ENCODE peak calls at places on chromosome 4, in six cellular contexts. Z, L, A, V, B and H are unnamed samples.

GRCh38 chr4:51906167-51906647 is 63.3 kb downstream of the DCUN1D4 start:
- DNase-seq in Z (peak; percentile 87), L (no peak), A (no peak), V (no peak), B (no peak), H (no peak)

GRCh38 chr4:1014395-1015167 is 3.2 kb downstream of the FGFRL1 start:
- DNase-seq in Z (no peak), L (no peak), A (no peak), V (no peak), B (no peak), H (no peak)

GRCh38 chr4:56626963-56627362 is 54.1 kb downstream of the HOPX start:
- DNase-seq in Z (peak; percentile 4), L (no peak), A (no peak), V (no peak), B (no peak), H (no peak)

GRCh38 chr4:121526509-121526908 is 145.7 kb upstream of the QRFPR start:
- DNase-seq in Z (no peak), L (no peak), A (no peak), V (no peak), B (no peak), H (no peak)

GRCh38 chr4:168907119-168907698 is 102.8 kb downstream of the CBR4 start:
- DNase-seq in Z (no peak), L (no peak), A (no peak), V (no peak), B (no peak), H (no peak)

GRCh38 chr4:8912089-8912455 is 40.4 kb upstream of the HMX1 start:
- DNase-seq in Z (no peak), L (no peak), A (no peak), V (no peak), B (no peak), H (peak; percentile 21)

GRCh38 chr4:180650273-180650672 is 1592.9 kb upstream of the TENM3 start:
- DNase-seq in Z (no peak), L (no peak), A (no peak), V (no peak), B (no peak), H (no peak)

GRCh38 chr4:17809667-17810066 is 890 bp downstream of the DCAF16 start:
- DNase-seq in Z (peak; percentile 14), L (no peak), A (no peak), V (no peak), B (no peak), H (no peak)

GRCh38 chr4:108172780-108173598 is 4.3 kb upstream of the LEF1 start:
- DNase-seq in Z (peak; percentile 37), L (no peak), A (no peak), V (no peak), B (no peak), H (peak; percentile 81)

DNA sequence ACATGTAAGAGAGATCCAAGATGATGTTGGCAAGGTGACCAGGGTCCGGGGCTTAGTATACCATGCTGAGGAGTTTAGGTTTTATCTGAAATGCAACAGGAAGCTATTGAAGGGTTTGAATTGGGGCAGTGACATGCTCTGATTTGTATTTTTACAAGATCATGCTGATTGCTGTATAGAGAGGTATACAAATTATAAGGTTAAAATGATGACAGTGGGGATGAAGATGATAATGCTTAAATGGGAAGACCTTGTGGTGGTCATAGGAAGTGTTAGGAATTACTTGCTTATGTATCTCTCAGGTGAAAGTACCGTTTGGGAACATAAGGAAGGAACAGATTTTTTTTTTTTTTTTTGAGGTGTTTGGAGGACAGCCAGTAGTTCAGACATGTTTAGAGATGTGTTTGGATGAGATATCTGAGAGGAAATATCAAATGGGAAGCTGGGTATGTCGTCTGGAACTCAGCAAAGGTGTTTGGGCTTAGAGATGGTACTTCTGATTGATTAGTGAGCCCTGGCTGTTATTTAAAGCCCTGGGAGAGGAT is 5.0 kb downstream of the BMP2K start:
- DNase-seq in Z (no peak), L (no peak), A (no peak), V (no peak), B (no peak), H (no peak)
- H3K4me1 ChIP-seq in Z (peaks cover 21% of the 10 kb centered on the region), L (peaks cover 12% of the 10 kb centered on the region), A (no peaks in the 10 kb centered on the region), V (peaks cover 7% of the 10 kb centered on the region), B (no peaks in the 10 kb centered on the region), H (peaks cover 27% of the 10 kb centered on the region)

GRCh38 chr4:86249074-86249473 is 110.8 kb downstream of the MAPK10 start:
- DNase-seq in Z (no peak), L (no peak), A (no peak), V (no peak), B (no peak), H (no peak)
- H3K4me1 ChIP-seq in Z (no peaks in the 10 kb centered on the region), L (no peaks in the 10 kb centered on the region), A (no peaks in the 10 kb centered on the region), V (no peaks in the 10 kb centered on the region), B (no peaks in the 10 kb centered on the region), H (no peaks in the 10 kb centered on the region)

GRCh38 chr4:74244049-74244448 is 64.2 kb upstream of the EPGN start:
- DNase-seq in Z (no peak), L (no peak), A (no peak), V (no peak), B (no peak), H (no peak)
- H3K4me1 ChIP-seq in Z (no peaks in the 10 kb centered on the region), L (no peaks in the 10 kb centered on the region), A (no peaks in the 10 kb centered on the region), V (no peaks in the 10 kb centered on the region), B (no peaks in the 10 kb centered on the region), H (no peaks in the 10 kb centered on the region)

DNA sequence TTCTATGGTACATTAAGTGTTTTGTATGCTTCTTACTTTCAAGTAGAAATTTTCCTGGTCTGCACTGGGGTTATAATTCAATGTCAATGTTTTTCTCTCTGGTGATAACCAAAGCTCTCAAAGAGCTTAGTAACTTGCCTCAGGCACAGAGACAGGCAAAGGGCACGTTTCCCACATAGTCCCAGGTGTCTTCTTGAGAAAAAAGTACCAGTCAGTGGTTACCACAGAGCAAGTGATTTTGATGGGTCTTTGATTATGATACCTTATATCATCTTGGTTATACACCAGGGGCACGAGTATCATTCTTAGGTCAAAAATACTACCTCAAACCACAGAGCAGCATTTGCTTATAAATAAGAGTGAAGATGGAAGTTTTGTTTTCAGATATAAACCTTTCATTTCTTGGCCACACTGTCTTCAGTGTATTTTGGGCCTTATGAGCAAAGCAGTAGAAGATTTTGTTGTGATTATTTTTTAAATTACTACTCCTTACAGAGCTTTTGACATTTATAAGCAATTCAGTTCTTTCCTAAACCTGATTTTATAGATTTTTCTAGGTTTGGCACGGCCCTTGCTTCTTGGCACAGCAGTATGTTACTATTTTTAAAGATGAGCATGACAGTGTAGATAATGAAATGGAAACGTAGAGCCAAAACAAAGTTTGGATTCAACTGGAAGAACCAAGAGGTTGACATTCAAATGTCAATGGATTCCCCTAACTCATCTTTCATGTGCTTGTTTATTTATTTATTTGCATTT is 85.3 kb upstream of the TLL1 start:
- DNase-seq in Z (no peak), L (no peak), A (no peak), V (no peak), B (no peak), H (no peak)
- H3K4me1 ChIP-seq in Z (no peaks in the 10 kb centered on the region), L (no peaks in the 10 kb centered on the region), A (no peaks in the 10 kb centered on the region), V (no peaks in the 10 kb centered on the region), B (no peaks in the 10 kb centered on the region), H (no peaks in the 10 kb centered on the region)

GRCh38 chr4:76754439-76754838 is 143.5 kb downstream of the SOWAHB start:
- DNase-seq in Z (no peak), L (no peak), A (no peak), V (no peak), B (no peak), H (no peak)

GRCh38 chr4:76756416-76756815 is 141.5 kb downstream of the SOWAHB start:
- DNase-seq in Z (no peak), L (no peak), A (no peak), V (no peak), B (no peak), H (no peak)

GRCh38 chr4:76757418-76757910 is 140.5 kb downstream of the SOWAHB start:
- DNase-seq in Z (no peak), L (no peak), A (no peak), V (no peak), B (no peak), H (no peak)

GRCh38 chr4:76753814-76754213 is 144.1 kb downstream of the SOWAHB start:
- DNase-seq in Z (peak; percentile 86), L (no peak), A (no peak), V (no peak), B (no peak), H (no peak)

DNA sequence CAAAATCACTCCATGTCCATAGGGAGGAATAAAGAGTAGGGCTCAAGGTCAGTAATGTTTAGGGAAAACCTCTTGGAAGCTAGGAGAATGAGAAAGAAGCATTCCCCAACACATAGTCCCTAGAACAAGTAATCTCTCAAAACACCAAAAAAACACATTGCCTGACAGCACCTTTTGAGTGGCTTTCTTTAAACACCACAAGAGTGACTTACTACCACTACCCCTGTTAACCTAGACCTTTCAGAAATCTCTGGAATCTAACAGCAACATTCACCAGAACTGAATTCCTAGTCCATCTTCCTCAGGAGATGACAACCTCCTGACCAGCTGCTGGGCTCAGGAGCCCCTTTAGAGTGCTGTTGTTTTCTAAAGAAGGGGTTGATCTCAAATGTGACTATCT is 142.2 kb downstream of the SOWAHB start:
- DNase-seq in Z (no peak), L (no peak), A (no peak), V (no peak), B (no peak), H (no peak)
- H3K4me1 ChIP-seq in Z (peaks cover 28% of the 10 kb centered on the region), L (peaks cover 25% of the 10 kb centered on the region), A (no peaks in the 10 kb centered on the region), V (peaks cover 7% of the 10 kb centered on the region), B (no peaks in the 10 kb centered on the region), H (no peaks in the 10 kb centered on the region)

GRCh38 chr4:184444215-184444952 is 30.0 kb downstream of the IRF2 start:
- DNase-seq in Z (no peak), L (no peak), A (no peak), V (no peak), B (no peak), H (no peak)
- H3K4me1 ChIP-seq in Z (peaks cover 18% of the 10 kb centered on the region), L (no peaks in the 10 kb centered on the region), A (peaks cover 5% of the 10 kb centered on the region), V (peaks cover 30% of the 10 kb centered on the region), B (no peaks in the 10 kb centered on the region), H (peaks cover 6% of the 10 kb centered on the region)

DNA sequence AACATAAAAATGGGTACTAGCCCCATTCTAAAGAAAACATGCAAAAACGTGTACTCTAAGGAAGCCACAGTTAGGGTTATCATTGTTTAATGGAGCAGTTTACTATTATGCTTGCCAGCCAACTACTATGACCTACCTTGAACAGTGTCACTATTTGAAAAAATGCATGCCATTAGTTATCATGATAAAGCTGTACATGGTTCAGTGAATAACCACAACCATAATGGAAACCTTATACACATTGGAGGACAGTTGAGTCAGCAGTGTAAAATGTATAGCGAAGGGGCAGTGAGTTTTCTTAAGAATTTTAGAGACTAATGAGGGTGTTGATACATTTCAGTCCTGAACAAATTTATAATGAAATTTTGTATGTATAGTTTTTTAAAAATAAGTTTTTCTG is 381.9 kb downstream of the GRXCR1 start:
- DNase-seq in Z (no peak), L (no peak), A (no peak), V (no peak), B (no peak), H (no peak)
- H3K4me1 ChIP-seq in Z (no peaks in the 10 kb centered on the region), L (no peaks in the 10 kb centered on the region), A (no peaks in the 10 kb centered on the region), V (no peaks in the 10 kb centered on the region), B (no peaks in the 10 kb centered on the region), H (no peaks in the 10 kb centered on the region)